ENCODE peak calls at places on chromosome 2, in seven cellular contexts. G is fibroblast of lung; D is mammary epithelial cell; C is effector memory CD4-positive, alpha-beta T cell; Q is small intestine; X is lower lobe of right lung; A is OCI-LY7. W is an unnamed sample. For H3K36me3 and H3K4me1, the result is how much of the 10 kb centered on the place peaks cover.

GRCh38 chr2:171889808-171890207 is 4.2 kb downstream of the SLC25A12 start:
- DNase-seq in Q (no peak), X (no peak), C (no peak), D (no peak), A (no peak), G (no peak), W (no peak)

GRCh38 chr2:27627963-27628766 is 647 bp downstream of the CCDC121 start:
- DNase-seq in Q (peak), G (peak), C (no peak), X (no peak), D (peak), A (peak), W (no peak)

GRCh38 chr2:44941551-44942234 is at the start of gene SIX3:
- DNase-seq in C (no peak), A (no peak), Q (peak), X (no peak), D (peak), G (peak), W (peak)

GRCh38 chr2:39632871-39633270 is 32.8 kb upstream of the TMEM178A start:
- DNase-seq in X (no peak), G (peak), D (peak), Q (no peak), A (no peak), C (no peak), W (no peak)

GRCh38 chr2:130813722-130814121 is 23.0 kb upstream of the ARHGEF4 start:
- DNase-seq in D (no peak), G (no peak), C (no peak), A (no peak), Q (no peak), X (no peak), W (no peak)

GRCh38 chr2:170073288-170073687 is 104.7 kb upstream of the MYO3B start:
- DNase-seq in X (no peak), C (no peak), D (peak), A (no peak), G (peak), Q (peak), W (no peak)

GRCh38 chr2:43032248-43032893 is 194.0 kb downstream of the ZFP36L2 start:
- DNase-seq in D (peak), C (no peak), X (no peak), A (no peak), Q (peak), G (no peak), W (no peak)

GRCh38 chr2:135063210-135063609 is 11.1 kb downstream of the RAB3GAP1 start:
- DNase-seq in C (no peak), X (no peak), Q (no peak), G (no peak), D (no peak), A (no peak), W (no peak)

GRCh38 chr2:122193622-122194021 is 438.2 kb downstream of the TSN start:
- DNase-seq in Q (no peak), G (no peak), C (no peak), X (no peak), A (no peak), D (no peak), W (no peak)

GRCh38 chr2:131425191-131426021 is 50.5 kb upstream of the TUBA3D start:
- DNase-seq in X (no peak), A (no peak), D (no peak), G (no peak), C (no peak), Q (no peak), W (no peak)

GRCh38 chr2:112985090-112985489 is 7.3 kb downstream of the IL36G start:
- DNase-seq in G (no peak), Q (no peak), D (no peak), A (no peak), C (no peak), X (no peak), W (peak)

GRCh38 chr2:171142398-171142797 is 18.3 kb downstream of the TLK1 start:
- DNase-seq in C (no peak), G (no peak), Q (no peak), A (no peak), X (no peak), D (no peak), W (no peak)

GRCh38 chr2:15943914-15944313 is 3.6 kb downstream of the MYCN start:
- DNase-seq in D (peak), A (no peak), X (no peak), C (no peak), Q (peak), G (no peak), W (no peak)

GRCh38 chr2:66494708-66495107 is 59.8 kb downstream of the MEIS1 start:
- DNase-seq in C (no peak), G (peak), X (no peak), Q (no peak), A (no peak), D (peak), W (no peak)

GRCh38 chr2:151120016-151120415 is 141.6 kb downstream of the RBM43 start:
- DNase-seq in G (no peak), C (no peak), X (no peak), D (no peak), A (no peak), Q (peak), W (no peak)

GRCh38 chr2:113211226-113212105 is 37.7 kb downstream of the PSD4 start:
- DNase-seq in Q (no peak), G (peak), D (peak), X (no peak), C (no peak), A (no peak), W (no peak)

GRCh38 chr2:148557844-148558436 is 86.6 kb upstream of the EPC2 start:
- DNase-seq in A (peak), X (no peak), Q (no peak), G (no peak), C (no peak), D (no peak), W (peak)

GRCh38 chr2:100791294-100791935 is 28.5 kb upstream of the NPAS2 start:
- DNase-seq in G (no peak), X (no peak), D (no peak), Q (peak), A (no peak), C (no peak), W (no peak)

GRCh38 chr2:147345246-147345645 is 499.6 kb upstream of the ACVR2A start:
- DNase-seq in G (peak), A (no peak), C (no peak), X (no peak), D (peak), Q (peak), W (no peak)

GRCh38 chr2:27823135-27823534 is 51.6 kb downstream of the MRPL33 start:
- DNase-seq in Q (no peak), D (no peak), C (no peak), G (no peak), A (no peak), X (no peak), W (no peak)

GRCh38 chr2:237861875-237862527 is 2.6 kb downstream of the RAMP1 start:
- DNase-seq in G (no peak), D (no peak), C (no peak), Q (peak), A (no peak), X (no peak), W (no peak)
- H3K27ac ChIP-seq in G (no peak), D (no peak), C (no peak), Q (peak), A (no peak), X (no peak), W (no peak)

GRCh38 chr2:159720676-159721075 is 8.4 kb downstream of the MARCHF7 start:
- DNase-seq in X (no peak), D (no peak), G (no peak), A (no peak), C (no peak), Q (no peak), W (no peak)
- H3K36me3 ChIP-seq in X (under half), D (under half), G (under half), A (half or more), C (under half), Q (under half), W (half or more)

DNA sequence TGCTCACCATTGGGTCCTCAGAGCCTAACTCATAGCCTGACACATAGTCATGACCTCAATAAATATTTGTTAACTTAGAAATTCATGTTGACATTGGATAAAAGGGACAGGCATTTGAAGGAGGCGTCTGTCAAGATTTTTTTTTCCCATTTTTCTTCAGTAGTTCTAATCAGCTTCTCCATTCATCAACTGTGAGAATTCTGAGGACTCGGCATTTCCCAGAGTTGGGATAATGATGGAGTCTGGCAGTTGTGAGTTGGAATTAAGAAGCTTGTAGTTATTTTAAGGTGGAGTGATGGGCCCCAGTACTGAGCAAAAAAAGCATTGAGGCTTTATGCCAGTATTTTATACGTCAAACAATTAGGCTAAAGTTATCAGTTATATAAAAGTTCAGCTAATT is 4.6 kb downstream of the SPATS2L start:
- DNase-seq in X (no peak), C (no peak), G (peak), A (no peak), D (no peak), Q (no peak), W (no peak)
- H3K4me1 ChIP-seq in X (under half), C (under half), G (under half), A (under half), D (under half), Q (under half), W (under half)

DNA sequence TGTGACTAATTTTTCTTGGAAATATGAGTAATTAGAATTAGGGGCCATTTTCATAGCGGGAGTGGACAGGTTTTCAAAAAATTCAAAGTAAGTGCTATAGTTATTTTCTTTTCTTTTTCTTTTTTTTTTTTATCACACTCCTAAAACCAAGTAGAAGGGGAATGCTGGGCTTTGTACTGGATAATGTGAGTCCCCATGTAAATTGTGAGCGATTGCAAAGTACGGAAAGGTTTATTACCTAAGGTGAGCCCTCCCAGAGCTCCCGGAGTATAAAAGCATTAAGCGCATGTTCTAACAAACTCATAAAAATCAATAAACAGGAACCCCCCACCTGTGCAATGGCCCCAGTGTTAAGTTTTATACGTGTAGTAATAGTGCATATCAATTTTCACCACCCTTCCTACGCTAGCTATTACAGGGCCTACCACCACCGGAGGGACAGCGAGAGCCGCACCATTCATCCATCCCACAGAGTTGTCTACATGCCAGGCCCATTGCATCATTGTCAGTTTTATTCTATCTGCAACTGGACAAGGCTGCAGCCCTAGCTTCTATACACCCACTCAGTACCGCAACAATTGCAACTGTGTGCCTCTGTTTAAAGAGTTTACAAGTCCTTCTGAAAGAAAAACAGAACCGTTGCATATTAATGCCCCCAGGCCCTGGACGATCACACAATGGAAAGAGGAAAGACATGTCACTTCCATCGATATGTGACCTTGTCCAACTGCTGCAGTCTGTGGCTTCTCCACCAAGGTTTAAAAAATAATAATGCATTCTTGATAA is 58.7 kb downstream of the ZEB2 start:
- DNase-seq in C (no peak), X (no peak), D (peak), Q (no peak), G (peak), A (no peak), W (no peak)
- H3K27ac ChIP-seq in C (no peak), X (no peak), D (no peak), Q (peak), G (peak), A (no peak), W (no peak)

DNA sequence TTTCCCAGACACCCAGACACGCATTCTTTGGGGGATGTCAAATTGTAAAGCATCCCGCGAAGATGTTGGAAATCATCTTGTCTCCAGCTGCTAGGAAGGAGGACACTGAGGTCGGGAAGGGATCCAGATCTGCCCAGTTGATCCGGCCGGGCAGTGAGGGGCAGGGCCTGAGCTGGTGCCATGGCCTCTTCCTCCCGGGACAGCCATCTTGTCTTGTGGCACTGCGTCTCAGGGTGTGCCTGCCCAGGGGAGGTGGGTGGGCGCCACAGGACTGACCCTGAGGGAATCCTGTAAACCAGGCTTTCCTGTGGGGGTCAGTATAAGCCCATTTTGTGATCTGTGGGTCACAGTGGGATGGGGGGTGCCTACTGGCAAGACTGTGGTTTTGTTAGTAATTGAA is 10.1 kb downstream of the TRAF3IP1 start:
- DNase-seq in C (no peak), A (no peak), G (no peak), D (no peak), X (no peak), Q (no peak), W (no peak)
- H3K36me3 ChIP-seq in C (under half), A (under half), G (under half), D (under half), X (half or more), Q (under half), W (under half)

DNA sequence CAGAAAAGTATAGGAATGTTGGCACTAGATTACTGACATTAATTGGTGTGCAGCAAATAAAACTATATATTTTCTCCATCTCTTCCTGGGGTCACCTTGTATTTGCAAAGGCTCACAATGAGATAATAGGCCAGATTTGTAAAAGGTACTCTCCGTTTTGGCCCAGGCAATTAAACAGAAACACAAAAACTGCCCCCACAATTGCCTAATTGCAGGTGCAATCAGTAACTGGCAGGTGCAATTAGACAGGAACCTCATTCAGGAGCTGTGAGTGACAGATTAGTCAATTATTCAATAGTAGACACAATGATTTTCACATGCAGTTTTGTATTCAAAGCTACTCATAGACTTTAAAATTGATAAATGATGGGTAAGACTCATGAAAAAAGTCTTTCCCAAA is 451.4 kb upstream of the ID2 start:
- DNase-seq in G (no peak), X (no peak), C (no peak), A (peak), Q (no peak), D (no peak), W (no peak)
- H3K4me1 ChIP-seq in G (under half), X (under half), C (under half), A (half or more), Q (under half), D (under half), W (under half)

GRCh38 chr2:227766361-227766883 is 20.7 kb downstream of the SCYGR8 start:
- DNase-seq in D (peak), C (peak), X (peak), G (peak), Q (peak), A (peak), W (peak)
- H3K27ac ChIP-seq in D (no peak), C (no peak), X (no peak), G (no peak), Q (no peak), A (no peak), W (no peak)